ENCODE peak calls at places on chromosomes 11 and 22, in five cellular contexts. J is cardiac muscle cell, Y is HFFc6, D is uterus, G is dorsolateral prefrontal cortex. A is an unnamed sample.

GRCh38 chr11:17505146-17505545 is 28.5 kb upstream of the ABCC8 start:
- DNase-seq in Y (no peak), J (no peak), D (no peak), G (no peak), A (no peak)

GRCh38 chr11:36131719-36132349 is 157.4 kb downstream of the COMMD9 start:
- DNase-seq in Y (peak), J (peak), D (peak), G (peak), A (peak)

GRCh38 chr22:46501701-46502100 is 35.7 kb downstream of the CELSR1 start:
- DNase-seq in J (peak), G (no peak), Y (peak), D (no peak), A (no peak)

GRCh38 chr11:107840120-107840479 is 18.5 kb downstream of the SLC35F2 start:
- DNase-seq in G (peak), D (no peak), J (no peak), Y (no peak), A (no peak)

GRCh38 chr11:65223031-65223430 is 38.7 kb upstream of the POLA2 start:
- DNase-seq in J (no peak), Y (no peak), D (no peak), G (no peak), A (no peak)

GRCh38 chr11:128324531-128325141 is 262.7 kb downstream of the ETS1 start:
- DNase-seq in G (no peak), J (no peak), Y (no peak), D (no peak), A (no peak)

GRCh38 chr11:110196241-110196754 is 100.1 kb downstream of the RDX start:
- DNase-seq in D (no peak), G (no peak), Y (peak), J (peak), A (no peak)

GRCh38 chr11:46845440-46845739 is 690 bp downstream of the CKAP5 start:
- DNase-seq in J (peak), D (no peak), G (no peak), Y (peak), A (no peak)

GRCh38 chr11:44456544-44457270 is 108.8 kb upstream of the CD82 start:
- DNase-seq in Y (peak), G (no peak), J (no peak), D (no peak), A (no peak)

GRCh38 chr11:111917312-111917711 is 1.4 kb upstream of the C11orf52 start:
- DNase-seq in G (no peak), J (no peak), D (no peak), Y (no peak), A (no peak)

GRCh38 chr11:13449522-13449921 is 13.5 kb downstream of the BTBD10 start:
- DNase-seq in G (no peak), J (no peak), Y (no peak), D (no peak), A (no peak)

GRCh38 chr11:110903830-110904229 is 191.6 kb upstream of the ARHGAP20 start:
- DNase-seq in Y (peak), G (no peak), D (no peak), J (peak), A (no peak)

GRCh38 chr11:68282141-68282860 is 10.5 kb upstream of the C11orf24 start:
- DNase-seq in D (no peak), Y (no peak), G (no peak), J (no peak), A (no peak)

GRCh38 chr11:2567026-2567671 is 122.3 kb downstream of the KCNQ1 start:
- DNase-seq in J (no peak), D (no peak), G (no peak), Y (no peak), A (no peak)

GRCh38 chr22:23509571-23510302 is 70.4 kb downstream of the IGLL1 start:
- DNase-seq in D (no peak), Y (no peak), J (peak), G (peak), A (no peak)

GRCh38 chr11:134684576-134684975 is 272.5 kb upstream of the B3GAT1 start:
- DNase-seq in G (no peak), D (no peak), Y (no peak), J (no peak), A (no peak)
- TF ChIP-seq CTCF in G (no peak), D (no peak), Y (no peak), J (no peak), A (no peak)

DNA sequence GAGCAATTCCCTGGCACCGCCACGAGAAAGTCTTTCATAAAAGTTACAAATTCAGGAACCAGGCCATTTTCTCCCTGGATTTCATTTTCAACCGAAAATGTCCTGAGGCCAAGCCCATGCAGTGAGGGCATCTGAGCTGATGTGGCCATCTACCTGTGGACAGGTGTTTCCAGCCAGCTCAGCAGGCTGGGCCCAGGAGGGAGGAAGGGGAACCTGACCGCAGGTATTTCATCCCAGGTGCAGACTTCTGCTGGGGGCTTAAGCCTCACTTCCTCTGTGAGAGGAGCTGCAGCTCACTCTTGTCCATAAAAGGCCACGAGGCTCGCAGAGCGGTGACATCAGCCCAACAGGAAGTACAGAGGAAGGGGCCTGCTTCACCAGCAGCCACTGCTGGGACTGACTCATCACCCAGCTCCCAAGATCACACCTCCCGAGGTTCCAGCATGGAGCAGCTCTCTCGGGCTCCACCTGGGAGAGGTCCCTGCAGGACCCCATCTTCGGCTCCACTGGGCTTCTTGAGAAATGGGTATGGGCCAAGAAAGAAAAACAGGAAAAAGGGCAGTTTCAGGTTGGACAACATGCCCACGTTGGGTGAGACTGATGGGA is 56.4 kb downstream of the MYH9 start:
- DNase-seq in D (peak), G (peak), Y (peak), J (peak), A (no peak)
- TF ChIP-seq CTCF in D (peak), G (no peak), Y (no peak), J (no peak), A (no peak)

DNA sequence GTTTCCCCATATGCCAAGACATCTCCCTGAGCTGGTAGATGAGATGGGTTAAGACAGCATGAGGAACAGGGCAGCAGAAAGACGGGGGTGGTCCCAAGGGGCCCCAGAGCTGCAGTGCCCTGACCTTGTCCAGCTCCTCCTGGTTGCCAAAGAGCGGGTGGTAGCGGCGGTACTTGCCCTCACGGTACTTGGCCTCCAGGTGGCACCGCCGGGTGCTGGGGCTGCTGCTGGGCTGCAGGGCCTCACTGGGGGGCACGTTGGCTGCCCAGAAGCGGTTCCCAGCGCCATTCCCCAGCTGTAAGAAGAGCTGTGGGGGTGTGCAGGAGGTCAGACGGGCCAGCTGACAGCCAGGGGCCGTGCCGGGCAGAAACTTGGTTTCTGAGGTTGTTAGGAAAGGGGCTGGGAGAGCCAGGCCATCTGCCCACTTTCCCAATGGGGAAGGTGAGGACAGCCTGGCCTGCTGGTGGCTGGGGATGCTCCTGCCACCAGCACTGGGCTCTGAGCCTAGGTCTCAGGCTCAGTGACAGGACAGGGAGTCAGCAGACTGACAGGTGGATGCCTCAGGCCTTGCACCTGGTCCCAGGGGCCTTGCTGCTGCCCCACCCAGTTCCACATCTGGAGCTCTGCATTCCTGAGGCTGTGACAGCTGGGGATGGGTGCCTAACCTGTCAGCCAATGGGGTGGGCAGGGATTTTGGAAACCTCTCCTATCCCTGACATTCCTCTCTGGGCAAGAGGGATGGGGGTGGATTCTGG is 30.0 kb upstream of the PDE2A start:
- DNase-seq in Y (no peak), D (no peak), G (no peak), J (no peak), A (no peak)
- TF ChIP-seq CTCF in Y (peak), D (peak), G (no peak), J (peak), A (no peak)

GRCh38 chr11:76553554-76554476 is 109.0 kb downstream of the EMSY start:
- DNase-seq in D (no peak), Y (no peak), G (no peak), J (no peak), A (no peak)

GRCh38 chr11:76550781-76551180 is 106.0 kb downstream of the EMSY start:
- DNase-seq in D (no peak), J (no peak), Y (no peak), G (no peak), A (no peak)

GRCh38 chr11:76552987-76553386 is 108.2 kb downstream of the EMSY start:
- DNase-seq in Y (no peak), D (no peak), G (no peak), J (no peak), A (no peak)

GRCh38 chr11:76554767-76555166 is 109.9 kb downstream of the EMSY start:
- DNase-seq in Y (no peak), G (no peak), J (no peak), D (no peak), A (no peak)

GRCh38 chr11:76551400-76551799 is 106.6 kb downstream of the EMSY start:
- DNase-seq in D (no peak), J (peak), G (no peak), Y (no peak), A (no peak)
- TF ChIP-seq CTCF in D (peak), J (no peak), G (peak), Y (peak), A (no peak)

GRCh38 chr11:788009-788640 is 1.8 kb downstream of the CEND1 start:
- DNase-seq in Y (no peak), G (no peak), D (no peak), J (no peak), A (no peak)
- TF ChIP-seq CTCF in Y (peak), G (no peak), D (no peak), J (no peak), A (no peak)

A was measured in progenitor cell of endocrine pancreas.